ENCODE peak calls at places on chromosomes 12 and 14, in ten cellular contexts. Z is choroid plexus epithelial cell; O is CD8-positive, alpha-beta T cell; L is mammary epithelial cell; N is CD4-positive, alpha-beta T cell; A is sigmoid colon; D is GM10248; Y is progenitor cell of endocrine pancreas; P is fibroblast of mammary gland; F is WERI-Rb-1. W is an unnamed sample.

GRCh38 chr14:35235840-35236239 is 56.3 kb upstream of the PSMA6 start:
- DNase-seq in P (no peak), Z (no peak), A (no peak), L (no peak), F (no peak), Y (no peak), N (no peak), O (no peak), D (no peak), W (no peak)

GRCh38 chr12:47942327-47943230 is 20.8 kb upstream of the TMEM106C start:
- DNase-seq in P (no peak), L (no peak), D (peak; percentile 53), Z (peak; percentile 11), A (peak; percentile 58), O (peak; percentile 59), F (peak; percentile 69), N (peak; percentile 34), Y (no peak), W (peak; percentile 25)

GRCh38 chr14:104115131-104115600 is 23.2 kb upstream of the KIF26A start:
- DNase-seq in P (no peak), D (no peak), L (no peak), F (no peak), N (no peak), A (no peak), O (no peak), Y (no peak), Z (no peak), W (no peak)

GRCh38 chr14:101944451-101944850 is 19.9 kb upstream of the DYNC1H1 start:
- DNase-seq in P (no peak), A (no peak), L (no peak), N (no peak), Y (no peak), F (no peak), D (no peak), Z (no peak), O (no peak), W (no peak)

GRCh38 chr14:100237735-100238418 is 1.1 kb upstream of the YY1 start:
- DNase-seq in A (peak; percentile 79), D (peak; percentile 57), P (peak; percentile 49), N (peak; percentile 39), L (peak; percentile 62), Z (peak; percentile 49), Y (no peak), O (peak; percentile 54), F (peak; percentile 26), W (peak; percentile 47)

GRCh38 chr14:31154956-31155355 is 52.6 kb downstream of the HECTD1 start:
- DNase-seq in P (peak; percentile 60), Z (peak; percentile 38), N (no peak), O (no peak), A (no peak), D (no peak), Y (no peak), L (no peak), F (no peak), W (no peak)

GRCh38 chr14:104794099-104794498 is 1.4 kb downstream of the AKT1 start:
- DNase-seq in O (peak; percentile 54), D (peak; percentile 62), N (no peak), Y (peak; percentile 34), Z (peak; percentile 78), P (peak; percentile 66), L (peak; percentile 63), F (peak; percentile 44), A (no peak), W (no peak)

GRCh38 chr12:94644622-94645021 is 5.7 kb downstream of the TMCC3 start:
- DNase-seq in N (no peak), O (no peak), Z (peak; percentile 92), Y (no peak), F (no peak), L (peak; percentile 95), A (no peak), D (peak; percentile 26), P (peak; percentile 97), W (no peak)

GRCh38 chr14:26984318-26985177 is 386.7 kb upstream of the NOVA1 start:
- DNase-seq in P (peak; percentile 85), Z (peak; percentile 76), L (peak; percentile 1), Y (peak; percentile 38), O (no peak), A (peak; percentile 77), N (no peak), D (no peak), F (peak; percentile 66), W (no peak)

DNA sequence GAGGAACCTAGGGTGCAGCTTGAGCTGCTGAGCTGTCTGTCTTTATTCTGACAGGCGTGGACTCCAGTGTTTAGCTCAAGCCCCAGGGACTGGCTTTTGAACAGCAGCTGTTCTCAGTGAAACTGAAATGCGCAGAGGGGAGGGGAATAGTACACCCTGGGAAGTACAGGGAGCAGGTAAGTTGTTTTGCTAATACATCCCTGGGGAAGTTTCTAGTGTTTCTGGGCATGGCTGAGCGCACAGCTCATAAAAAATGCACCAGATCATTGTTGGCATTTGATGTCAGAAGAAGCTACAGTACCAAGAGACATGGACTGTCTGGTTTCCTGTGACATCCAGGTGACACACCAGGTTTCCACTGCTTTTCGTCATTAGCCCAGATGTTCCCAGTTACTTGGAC is 659.7 kb downstream of the DIO2 start:
- DNase-seq in P (no peak), Y (no peak), D (no peak), F (peak; percentile 7), L (no peak), A (no peak), Z (no peak), O (no peak), N (no peak), W (no peak)
- TF ChIP-seq CTCF in P (no peak), Y (no peak), D (no peak), F (no peak), L (no peak), A (no peak), Z (no peak), O (no peak), N (no peak), W (no peak)

GRCh38 chr12:62261876-62262275 is 1.7 kb downstream of the USP15 start:
- DNase-seq in F (no peak), O (no peak), P (no peak), D (no peak), A (no peak), Z (no peak), L (no peak), N (no peak), Y (no peak), W (no peak)

GRCh38 chr12:62260733-62261683 is 804 bp downstream of the USP15 start:
- DNase-seq in L (peak; percentile 68), N (peak; percentile 31), A (no peak), P (peak; percentile 46), Y (no peak), Z (peak; percentile 63), O (peak; percentile 51), D (peak; percentile 47), F (peak; percentile 29), W (peak; percentile 53)

GRCh38 chr12:62258231-62258630 is 2.0 kb upstream of the USP15 start:
- DNase-seq in F (no peak), P (no peak), Z (no peak), N (no peak), A (no peak), D (no peak), O (no peak), Y (no peak), L (no peak), W (no peak)

GRCh38 chr12:62259311-62259992 is 752 bp upstream of the USP15 start:
- DNase-seq in A (no peak), Y (no peak), P (no peak), Z (no peak), L (no peak), F (no peak), N (no peak), D (no peak), O (peak; percentile 17), W (no peak)

GRCh38 chr12:62259993-62260732 is at the start of gene USP15:
- DNase-seq in P (peak; percentile 95), A (peak; percentile 98), O (peak; percentile 96), N (peak; percentile 94), L (peak; percentile 96), Y (peak; percentile 97), D (peak; percentile 90), F (peak; percentile 98), Z (peak; percentile 99), W (peak; percentile 95)
- TF ChIP-seq CTCF in P (peak; percentile 63), A (peak; percentile 50), O (peak; percentile 16), N (peak; percentile 62), L (peak; percentile 61), Y (peak; percentile 89), D (peak; percentile 60), F (peak; percentile 84), Z (peak; percentile 76), W (no peak)

DNA sequence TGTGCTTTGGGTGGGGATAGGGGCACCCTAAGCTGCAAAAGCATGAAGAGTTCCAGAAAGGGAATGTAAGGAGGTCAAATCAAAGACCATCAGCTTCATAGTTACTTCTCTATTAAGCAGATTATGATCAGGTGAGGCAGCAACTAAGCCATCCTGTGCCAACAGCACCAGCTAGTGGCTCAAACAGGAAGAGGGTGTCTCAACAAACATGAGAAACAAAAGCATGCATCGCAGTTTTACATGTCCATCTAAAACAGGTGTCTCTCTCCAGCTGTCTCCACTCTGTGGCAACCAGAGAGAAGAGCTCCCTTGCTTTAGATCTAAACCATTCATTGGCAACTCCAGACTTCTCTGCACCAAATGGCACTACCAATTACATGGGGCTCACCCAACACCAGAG is 52.9 kb downstream of the ACTN1 start:
- DNase-seq in A (no peak), Y (no peak), F (no peak), N (no peak), L (no peak), P (no peak), D (no peak), O (no peak), Z (no peak), W (no peak)
- TF ChIP-seq CTCF in A (peak; percentile 18), Y (peak; percentile 28), F (peak; percentile 83), N (no peak), L (peak; percentile 64), P (peak; percentile 51), D (no peak), O (peak; percentile 21), Z (peak; percentile 71), W (no peak)

DNA sequence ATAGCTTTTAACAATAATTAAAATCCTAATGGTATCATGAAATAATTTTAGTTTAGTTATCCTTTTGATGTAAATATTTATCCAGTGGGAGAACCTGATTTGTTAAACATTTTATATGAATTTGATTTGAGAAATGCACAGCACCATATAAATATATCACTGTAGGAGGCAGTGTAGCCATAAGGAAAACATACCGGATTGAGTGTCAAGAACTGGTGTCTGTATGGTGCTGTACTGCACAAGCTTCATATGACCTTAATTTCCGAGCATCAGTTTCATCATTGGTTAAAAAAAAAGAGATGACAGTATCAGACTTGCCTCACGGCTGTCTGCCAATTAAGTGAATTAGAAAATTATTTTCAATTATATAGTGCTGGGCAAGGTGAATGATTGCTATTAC is 72.0 kb downstream of the TMTC2 start:
- DNase-seq in Z (no peak), F (no peak), D (no peak), N (no peak), L (no peak), Y (no peak), O (no peak), P (no peak), A (no peak), W (no peak)
- TF ChIP-seq CTCF in Z (no peak), F (no peak), D (no peak), N (no peak), L (peak; percentile 2), Y (no peak), O (no peak), P (no peak), A (no peak), W (no peak)